ENCODE peak calls at places on chromosome 16, in five cellular contexts. L is transverse colon; O is neural progenitor cell; F is CD8-positive, alpha-beta T cell; K is H9. W is an unnamed sample.
A peak's percentile ranks its signal among the peaks of the same experiment; 100 is the strongest.

GRCh38 chr16:30875881-30876791 is 17.7 kb downstream of the BCL7C start:
- DNase-seq in L (peak; percentile 27), K (no peak), F (peak; percentile 58), O (peak; percentile 31), W (no peak)

GRCh38 chr16:79402356-79402755 is 198.2 kb downstream of the MAF start:
- DNase-seq in K (no peak), L (peak; percentile 89), O (no peak), F (no peak), W (no peak)

GRCh38 chr16:20774703-20775362 is 11.0 kb downstream of the ACSM3 start:
- DNase-seq in O (peak; percentile 76), F (peak; percentile 50), L (peak; percentile 68), K (peak; percentile 92), W (peak; percentile 58)

GRCh38 chr16:64375386-64375980 is 746.4 kb downstream of the CDH11 start:
- DNase-seq in F (no peak), L (no peak), O (no peak), K (no peak), W (no peak)

GRCh38 chr16:9092963-9093477 is 1.6 kb downstream of the HAPSTR1 start:
- DNase-seq in K (no peak), L (peak; percentile 42), O (peak; percentile 54), F (peak; percentile 57), W (no peak)

GRCh38 chr16:85844786-85845185 is 45.3 kb downstream of the COX4I1 start:
- DNase-seq in O (no peak), K (no peak), L (no peak), F (no peak), W (no peak)

GRCh38 chr16:2512920-2513404 is 790 bp upstream of the ATP6V0C start:
- DNase-seq in F (peak; percentile 67), L (no peak), K (peak; percentile 72), O (peak; percentile 67), W (no peak)

GRCh38 chr16:28182183-28182582 is 29.6 kb downstream of the XPO6 start:
- DNase-seq in L (no peak), F (no peak), K (no peak), O (no peak), W (no peak)

GRCh38 chr16:64864232-64864803 is 257.5 kb downstream of the CDH11 start:
- DNase-seq in K (no peak), L (no peak), O (no peak), F (no peak), W (peak; percentile 92)

GRCh38 chr16:78775161-78775561 is 675.7 kb downstream of the WWOX start:
- DNase-seq in O (no peak), K (no peak), L (no peak), F (no peak), W (no peak)

GRCh38 chr16:26951950-26952349 is 114.8 kb upstream of the C16orf82 start:
- DNase-seq in K (no peak), O (peak; percentile 40), L (no peak), F (no peak), W (no peak)

GRCh38 chr16:1677339-1677738 is 740 bp upstream of the JPT2 start:
- DNase-seq in F (no peak), K (no peak), O (peak; percentile 11), L (no peak), W (no peak)

GRCh38 chr16:67594256-67594915 is 32.1 kb downstream of the CTCF start:
- DNase-seq in K (no peak), F (no peak), O (no peak), L (no peak), W (no peak)

GRCh38 chr16:67593288-67593687 is 31.0 kb downstream of the CTCF start:
- DNase-seq in K (no peak), F (no peak), L (no peak), O (peak; percentile 11), W (no peak)

GRCh38 chr16:67598527-67598926 is 36.2 kb downstream of the CTCF start:
- DNase-seq in O (no peak), L (no peak), K (no peak), F (no peak), W (no peak)

GRCh38 chr16:67594956-67595355 is 32.6 kb downstream of the CTCF start:
- DNase-seq in K (no peak), O (no peak), L (no peak), F (no peak), W (peak; percentile 67)

DNA sequence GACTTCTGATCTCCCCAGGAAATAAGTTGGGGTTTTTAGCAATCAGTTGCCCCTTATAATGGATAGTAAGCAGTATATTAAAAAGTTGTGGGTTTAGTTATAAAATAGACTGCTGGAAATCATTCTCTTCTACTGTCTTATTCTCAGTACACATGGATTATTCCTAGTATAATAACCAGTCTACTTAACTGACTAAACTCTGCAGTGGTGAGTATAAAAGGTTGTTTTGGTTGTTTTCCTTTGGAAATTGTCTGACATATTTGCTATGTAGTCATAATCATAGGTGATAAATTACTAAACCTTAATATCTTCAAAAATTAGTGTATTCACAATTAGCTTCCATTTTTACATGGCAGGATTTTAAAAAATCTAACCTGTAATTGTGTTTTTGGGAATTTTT is 31.4 kb downstream of the CTCF start:
- DNase-seq in L (no peak), F (no peak), O (no peak), K (no peak), W (no peak)
- H3K27ac ChIP-seq in L (no peak overlapping the region), F (no peak overlapping the region), O (no peak overlapping the region), K (no peak overlapping the region), W (no peak overlapping the region)

GRCh38 chr16:5215911-5216310 is 118.3 kb upstream of the EEF2KMT start:
- DNase-seq in F (no peak), O (peak; percentile 55), K (no peak), L (peak; percentile 13), W (no peak)
- TF ChIP-seq CTCF in F (no peak), O (no peak), K (no peak), L (no peak), W (no peak)

DNA sequence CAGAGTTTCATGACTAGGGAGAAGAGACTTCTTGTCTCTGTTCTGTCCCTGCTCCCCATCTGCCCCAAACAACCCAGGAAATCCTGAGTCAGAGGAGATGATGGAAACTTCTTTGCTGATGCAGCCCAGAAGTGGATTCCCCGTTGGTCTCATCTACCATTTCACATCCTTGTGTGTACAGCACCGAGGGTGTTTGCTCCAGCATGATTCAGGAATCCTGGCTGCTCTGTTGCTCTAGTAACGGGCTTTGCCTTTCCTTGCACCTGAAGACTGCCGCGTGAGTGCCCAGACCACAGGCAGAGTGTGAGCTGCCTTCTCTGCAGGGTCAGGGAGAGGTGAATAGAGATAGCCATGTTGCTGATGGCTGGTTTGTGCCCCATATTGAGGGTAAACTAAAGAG is 408.4 kb downstream of the CPPED1 start:
- DNase-seq in K (no peak), O (no peak), F (no peak), L (no peak), W (no peak)
- H3K27ac ChIP-seq in K (no peak overlapping the region), O (no peak overlapping the region), F (no peak overlapping the region), L (no peak overlapping the region), W (no peak overlapping the region)

GRCh38 chr16:14564323-14564722 is 65.7 kb downstream of the PARN start:
- DNase-seq in F (no peak), L (peak; percentile 54), K (no peak), O (no peak), W (peak; percentile 27)
- TF ChIP-seq CTCF in F (no peak), L (no peak), K (no peak), O (no peak), W (no peak)

DNA sequence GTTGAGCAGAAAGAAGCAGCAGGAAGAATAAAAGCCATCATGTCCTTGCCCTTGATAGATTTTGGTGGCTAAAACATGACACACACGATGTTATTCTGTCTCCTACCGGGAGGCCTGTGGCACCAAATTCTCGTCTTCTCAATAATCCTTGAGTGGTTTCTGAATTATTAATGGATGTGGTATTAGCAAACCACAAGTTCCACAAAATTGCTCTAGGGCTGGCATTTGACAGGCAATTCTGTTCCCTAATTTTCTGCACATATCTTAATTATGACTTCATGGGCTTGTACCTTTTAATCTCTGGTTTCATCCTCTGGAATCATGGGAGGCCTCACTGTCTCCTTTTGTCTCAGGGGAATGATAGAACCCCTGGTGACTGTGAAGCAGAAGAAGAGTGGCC is 338.3 kb downstream of the SNX29 start:
- DNase-seq in F (no peak), L (no peak), O (no peak), K (no peak), W (no peak)
- H3K27ac ChIP-seq in F (no peak overlapping the region), L (no peak overlapping the region), O (no peak overlapping the region), K (no peak overlapping the region), W (no peak overlapping the region)

GRCh38 chr16:67399749-67400704 is 6.7 kb upstream of the TPPP3 start:
- DNase-seq in F (no peak), L (no peak), K (no peak), O (no peak), W (no peak)
- TF ChIP-seq CTCF in F (no peak), L (no peak), K (peak; percentile 16), O (peak; percentile 3), W (no peak)

GRCh38 chr16:48500981-48501380 is 109.0 kb downstream of the N4BP1 start:
- DNase-seq in F (no peak), L (no peak), O (no peak), K (no peak), W (no peak)
- H3K27ac ChIP-seq in F (no peak overlapping the region), L (peak overlapping the region; percentile 55), O (no peak overlapping the region), K (no peak overlapping the region), W (no peak overlapping the region)

W was measured in foreskin keratinocyte.